ENCODE peak calls at places on chromosomes 13 and 19, in five cellular contexts. O is thoracic aorta; D is stomach; L is CD8-positive, alpha-beta T cell; X is body of pancreas. N is an unnamed sample. For H3K4me1, the result is how much of the 10 kb centered on the place peaks cover.

GRCh38 chr13:26219726-26220125 is 2.4 kb downstream of the RNF6 start:
- DNase-seq in O (no peak), L (no peak), X (no peak), D (no peak), N (no peak)

GRCh38 chr19:10112895-10113591 is 1.6 kb downstream of the P2RY11 start:
- DNase-seq in D (peak), O (no peak), L (peak), X (peak), N (peak)

GRCh38 chr19:35209646-35210045 is 18.9 kb downstream of the FAM187B start:
- DNase-seq in D (no peak), O (no peak), X (no peak), L (no peak), N (no peak)

GRCh38 chr13:70812481-70812880 is 704.2 kb upstream of the KLHL1 start:
- DNase-seq in O (no peak), X (no peak), L (no peak), D (no peak), N (no peak)

GRCh38 chr19:41753159-41753558 is 2.2 kb upstream of the CEACAM6 start:
- DNase-seq in O (no peak), X (peak), D (peak), L (peak), N (peak)

GRCh38 chr13:105972306-105972721 is 563.1 kb downstream of the EFNB2 start:
- DNase-seq in O (no peak), L (no peak), D (no peak), X (no peak), N (no peak)

GRCh38 chr19:2425622-2426581 is 1.5 kb downstream of the TIMM13 start:
- DNase-seq in D (no peak), L (no peak), O (no peak), X (no peak), N (no peak)

GRCh38 chr19:41341669-41342490 is 11.8 kb downstream of the TGFB1 start:
- DNase-seq in X (peak), L (peak), D (peak), O (no peak), N (peak)

GRCh38 chr19:21584532-21584931 is 79.1 kb downstream of the ZNF429 start:
- DNase-seq in O (no peak), X (no peak), D (no peak), L (no peak), N (no peak)

GRCh38 chr13:99314640-99315176 is 7.5 kb upstream of the GPR183 start:
- DNase-seq in L (peak), D (no peak), O (no peak), X (no peak), N (no peak)

GRCh38 chr19:14472202-14472961 is 2.8 kb downstream of the PTGER1 start:
- DNase-seq in X (peak), O (no peak), D (peak), L (peak), N (peak)

GRCh38 chr13:78102121-78102677 is 183.6 kb upstream of the EDNRB start:
- DNase-seq in D (no peak), O (no peak), X (peak), L (no peak), N (no peak)

GRCh38 chr13:48629282-48629681 is 24.4 kb upstream of the CYSLTR2 start:
- DNase-seq in L (no peak), O (no peak), X (no peak), D (peak), N (peak)

GRCh38 chr13:35621989-35622388 is 145.5 kb upstream of the MAB21L1 start:
- DNase-seq in D (no peak), L (no peak), X (no peak), O (no peak), N (no peak)

GRCh38 chr13:66657165-66657895 is 572.8 kb downstream of the PCDH9 start:
- DNase-seq in D (peak), X (peak), O (no peak), L (no peak), N (no peak)

GRCh38 chr13:107734891-107735620 is 480.3 kb downstream of the LIG4 start:
- DNase-seq in D (no peak), O (no peak), X (no peak), L (no peak), N (no peak)

GRCh38 chr19:37466798-37467607 is at the start of gene ZNF569:
- DNase-seq in O (peak), X (peak), D (peak), L (peak), N (peak)

GRCh38 chr19:21084343-21084742 is 2.3 kb downstream of the ZNF714 start:
- DNase-seq in L (no peak), X (no peak), O (no peak), D (no peak), N (no peak)

GRCh38 chr13:93151277-93151676 is 75.3 kb upstream of the GPC6 start:
- DNase-seq in X (no peak), O (no peak), D (no peak), L (no peak), N (no peak)

GRCh38 chr13:43800828-43801227 is 14.1 kb upstream of the ENOX1 start:
- DNase-seq in O (no peak), X (no peak), L (no peak), D (no peak), N (no peak)

GRCh38 chr13:26460652-26461051 is 96.8 kb upstream of the WASF3 start:
- DNase-seq in D (peak), X (peak), L (no peak), O (no peak), N (no peak)

GRCh38 chr19:35291259-35291658 is 702 bp upstream of the MAG start:
- DNase-seq in O (no peak), L (no peak), X (no peak), D (no peak), N (no peak)

GRCh38 chr13:98280176-98280510 is 103.1 kb upstream of the RNF113B start:
- DNase-seq in X (no peak), O (no peak), L (no peak), D (no peak), N (no peak)

GRCh38 chr19:36113425-36113824 is 1.2 kb downstream of the POLR2I start:
- DNase-seq in X (no peak), O (no peak), L (no peak), D (no peak), N (no peak)

DNA sequence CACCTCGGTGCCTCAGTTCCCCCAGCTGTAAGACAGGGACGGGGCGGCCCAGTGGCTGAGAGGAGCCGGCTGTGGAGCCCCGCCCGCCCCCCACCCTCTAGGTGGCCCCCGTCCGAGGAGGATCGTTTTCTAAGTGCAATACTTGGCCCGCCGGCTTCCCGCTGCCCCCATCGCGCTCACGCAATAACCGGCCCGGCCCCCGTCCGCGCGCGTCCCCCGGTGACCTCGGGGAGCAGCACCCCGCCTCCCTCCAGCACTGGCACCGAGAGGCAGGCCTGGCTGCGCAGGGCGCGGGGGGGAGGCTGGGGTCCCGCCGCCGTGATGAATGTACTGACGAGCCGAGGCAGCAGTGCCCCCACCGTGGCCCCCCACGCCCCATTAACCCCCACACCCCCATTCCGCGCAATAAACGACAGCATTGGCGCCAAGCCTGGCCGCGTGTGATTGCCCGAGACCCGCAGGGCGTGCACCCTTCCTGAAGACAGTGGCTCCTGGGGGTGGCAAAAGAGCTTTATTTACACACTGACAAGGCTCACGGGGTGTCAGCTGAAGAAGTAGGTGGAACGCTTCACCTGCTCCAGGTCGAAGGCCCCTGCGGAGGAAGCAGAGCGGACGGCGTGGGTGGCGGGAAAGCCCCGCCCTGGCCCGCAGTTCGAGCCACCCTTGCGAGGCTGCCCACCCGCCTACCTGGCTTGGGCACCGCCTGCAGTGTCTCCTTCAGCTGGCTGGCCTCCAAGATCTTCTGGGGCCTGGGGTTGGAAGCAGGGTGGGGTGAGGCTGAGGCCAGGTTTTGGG is 16.4 kb downstream of the POLRMT start:
- DNase-seq in L (no peak), D (no peak), O (no peak), X (no peak), N (no peak)
- TF ChIP-seq CTCF in L (no peak), D (no peak), O (no peak), X (no peak), N (no peak)

GRCh38 chr13:63081400-63082014 is 1665.9 kb upstream of the PCDH20 start:
- DNase-seq in O (no peak), D (no peak), L (no peak), X (no peak), N (no peak)

GRCh38 chr13:63088226-63088625 is 1672.6 kb upstream of the PCDH20 start:
- DNase-seq in X (no peak), L (no peak), O (no peak), D (no peak), N (no peak)

GRCh38 chr13:63086286-63086685 is 1670.6 kb upstream of the PCDH20 start:
- DNase-seq in O (no peak), X (no peak), L (no peak), D (no peak), N (no peak)

GRCh38 chr13:63085851-63086250 is 1670.2 kb upstream of the PCDH20 start:
- DNase-seq in D (no peak), O (no peak), L (no peak), X (no peak), N (no peak)
- H3K4me1 ChIP-seq in D (under half), O (under half), L (under half), X (under half), N (under half)

DNA sequence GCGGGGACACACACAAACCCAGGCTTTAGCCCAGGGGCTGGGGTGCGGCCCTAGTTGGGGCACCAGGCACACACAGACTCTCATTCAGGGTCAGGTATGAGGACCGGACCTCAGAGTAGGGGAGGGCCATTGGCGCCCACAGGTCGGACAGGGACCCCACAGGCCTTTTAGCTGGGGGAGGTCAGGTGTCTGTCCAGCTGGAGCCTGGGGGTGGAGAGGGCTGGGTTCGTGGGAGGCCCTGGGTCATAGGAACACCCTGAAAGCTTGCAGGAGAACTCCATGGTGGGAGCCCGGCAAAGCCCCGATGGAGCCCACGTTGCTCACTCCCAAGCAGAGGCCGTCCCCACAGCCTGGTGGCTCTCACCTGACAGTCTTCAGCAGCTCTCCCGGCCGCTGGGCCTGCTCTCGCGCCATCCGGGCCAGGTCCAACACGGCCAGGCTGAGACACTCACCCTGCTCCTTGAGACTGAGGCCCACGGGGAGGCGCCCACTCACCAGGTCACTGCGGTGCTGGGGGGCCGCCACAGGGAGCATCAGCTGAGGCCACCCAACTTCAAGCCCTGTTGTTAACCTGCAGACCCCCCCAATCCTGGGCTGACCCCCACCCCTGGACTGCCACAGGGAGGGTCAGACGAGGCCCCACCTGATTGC is 5.0 kb downstream of the JAK3 start:
- DNase-seq in L (no peak), O (no peak), X (no peak), D (no peak), N (no peak)
- H3K4me3 ChIP-seq in L (no peak), O (peak), X (no peak), D (peak), N (no peak)

GRCh38 chr13:45468676-45469075 is 3.9 kb downstream of the COG3 start:
- DNase-seq in X (no peak), D (no peak), O (no peak), L (no peak), N (no peak)

GRCh38 chr13:45466359-45466758 is 1.6 kb downstream of the COG3 start:
- DNase-seq in L (no peak), O (no peak), X (no peak), D (no peak), N (peak)

GRCh38 chr13:45464687-45465453 is at the start of gene COG3:
- DNase-seq in L (peak), D (peak), X (peak), O (peak), N (peak)

GRCh38 chr13:45464141-45464686 is 525 bp upstream of the COG3 start:
- DNase-seq in O (no peak), D (no peak), L (no peak), X (no peak), N (peak)
- TF ChIP-seq CTCF in O (peak), D (no peak), L (peak), X (no peak), N (no peak)

GRCh38 chr19:49473868-49474544 is at the start of gene FLT3LG:
- DNase-seq in D (peak), O (no peak), X (peak), L (peak), N (peak)

GRCh38 chr19:49472936-49473335 is 1.1 kb upstream of the FLT3LG start:
- DNase-seq in L (no peak), X (no peak), O (no peak), D (no peak), N (no peak)

GRCh38 chr19:49475191-49475932 is 1.3 kb downstream of the FLT3LG start:
- DNase-seq in L (no peak), O (no peak), X (no peak), D (no peak), N (no peak)

GRCh38 chr19:49475995-49476880 is 2.2 kb downstream of the FLT3LG start:
- DNase-seq in D (no peak), O (no peak), X (no peak), L (peak), N (no peak)

GRCh38 chr19:49474545-49474930 is 523 bp downstream of the FLT3LG start:
- DNase-seq in D (no peak), L (no peak), X (no peak), O (no peak), N (no peak)
- H3K4me1 ChIP-seq in D (under half), L (half or more), X (under half), O (under half), N (under half)

DNA sequence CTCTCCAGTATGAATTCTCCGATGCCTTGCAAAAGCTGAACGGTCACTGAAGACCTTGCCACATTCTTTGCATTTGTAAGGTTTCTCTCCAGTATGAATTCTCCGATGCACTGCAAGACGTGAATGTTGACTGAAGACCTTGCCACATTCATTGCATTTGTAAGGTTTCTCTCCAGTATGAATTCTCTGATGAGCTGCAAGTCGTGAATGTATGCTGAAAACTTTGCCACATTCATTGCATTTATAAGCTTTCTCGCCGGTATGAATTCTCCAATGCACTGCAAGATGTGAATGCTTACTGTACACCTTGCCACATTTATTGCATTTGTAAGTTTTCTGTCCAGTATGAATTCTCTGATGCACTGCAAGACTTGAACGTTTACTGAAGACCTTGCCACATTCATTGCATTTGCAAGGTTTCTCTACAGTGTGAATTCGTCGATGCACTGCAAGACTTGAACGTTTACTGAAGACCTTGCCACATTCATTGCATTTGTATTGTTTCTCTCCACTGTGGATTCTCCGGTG is 20.0 kb upstream of the ZNF841 start:
- DNase-seq in O (no peak), X (no peak), L (no peak), D (no peak), N (no peak)
- H3K4me3 ChIP-seq in O (peak), X (no peak), L (peak), D (no peak), N (no peak)

N was measured in mucosa of descending colon.